ENCODE peak calls at places on chromosomes 2 and 18, in nine cellular contexts. X is brain microvascular endothelial cell; B is naive thymus-derived CD8-positive, alpha-beta T cell; D is omental fat pad; Q is germinal center; R is activated gamma-delta T cell treated with Interleukin-2 at 50 U/mL for 16 hours; A is non-pigmented ciliary epithelial cell; S is HT1080; Z is NCI-H187. O is an unnamed sample.

GRCh38 chr2:78890940-78891339 is 134.6 kb upstream of the REG3G start:
- DNase-seq in X (no peak), B (no peak), D (no peak), Q (no peak), R (no peak), A (no peak), S (no peak), Z (no peak), O (no peak)

GRCh38 chr18:43485565-43485964 is 208.3 kb upstream of the SYT4 start:
- DNase-seq in X (no peak), B (no peak), D (no peak), Q (no peak), R (no peak), A (no peak), S (no peak), Z (no peak), O (no peak)

GRCh38 chr2:48107326-48107925 is 201.1 kb upstream of the FBXO11 start:
- DNase-seq in X (peak), B (no peak), D (no peak), Q (no peak), R (no peak), A (no peak), S (peak), Z (no peak), O (no peak)

GRCh38 chr2:24613154-24613814 is 122.2 kb downstream of the NCOA1 start:
- DNase-seq in X (peak), B (no peak), D (no peak), Q (peak), R (peak), A (peak), S (peak), Z (peak), O (no peak)

GRCh38 chr2:147374410-147374811 is 470.4 kb upstream of the ACVR2A start:
- DNase-seq in X (no peak), B (no peak), D (no peak), Q (no peak), R (no peak), A (no peak), S (no peak), Z (no peak), O (no peak)

GRCh38 chr2:225814554-225814953 is 415.0 kb downstream of the NYAP2 start:
- DNase-seq in X (no peak), B (no peak), D (no peak), Q (no peak), R (no peak), A (no peak), S (no peak), Z (no peak), O (no peak)

GRCh38 chr2:47198985-47199451 is 43.9 kb upstream of the STPG4 start:
- DNase-seq in X (peak), B (no peak), D (no peak), Q (no peak), R (no peak), A (peak), S (peak), Z (no peak), O (no peak)

GRCh38 chr2:218323526-218324472 is 31.5 kb upstream of the TMBIM1 start:
- DNase-seq in X (peak), B (no peak), D (peak), Q (no peak), R (no peak), A (no peak), S (peak), Z (no peak), O (no peak)

GRCh38 chr2:22883054-22883453 is 501.9 kb upstream of the KLHL29 start:
- DNase-seq in X (no peak), B (no peak), D (no peak), Q (no peak), R (no peak), A (no peak), S (no peak), Z (no peak), O (no peak)

GRCh38 chr2:118103963-118104942 is 16.0 kb downstream of the INSIG2 start:
- DNase-seq in X (no peak), B (no peak), D (no peak), Q (no peak), R (no peak), A (no peak), S (no peak), Z (no peak), O (no peak)

O was measured in ascending aorta.